ENCODE peak calls at places on chromosomes 6 and 20, in seven cellular contexts. L, Z, A, W, G, Y and T are unnamed samples.

GRCh38 chr6:130132286-130132701 is 90.5 kb downstream of the SAMD3 start:
- DNase-seq in L (no peak), Z (no peak), A (no peak), W (peak; percentile 8), G (no peak), Y (peak; percentile 84), T (no peak)

GRCh38 chr6:102717737-102718427 is 1324.4 kb downstream of the GRIK2 start:
- DNase-seq in L (no peak), Z (peak; percentile 39), A (no peak), W (no peak), G (no peak), Y (no peak), T (no peak)

GRCh38 chr20:32326507-32326851 is 31.7 kb upstream of the ASXL1 start:
- DNase-seq in L (no peak), Z (no peak), A (no peak), W (no peak), G (no peak), Y (no peak), T (no peak)

GRCh38 chr20:61346996-61347906 is 95.2 kb downstream of the CDH4 start:
- DNase-seq in L (no peak), Z (no peak), A (no peak), W (no peak), G (no peak), Y (no peak), T (no peak)

GRCh38 chr20:45909817-45910669 is 1.9 kb downstream of the PLTP start:
- DNase-seq in L (no peak), Z (no peak), A (no peak), W (no peak), G (no peak), Y (no peak), T (no peak)

GRCh38 chr6:82712826-82713225 is 349.2 kb downstream of the TPBG start:
- DNase-seq in L (peak; percentile 5), Z (no peak), A (no peak), W (no peak), G (no peak), Y (no peak), T (no peak)

GRCh38 chr6:134161036-134161435 is 108.6 kb upstream of the SLC2A12 start:
- DNase-seq in L (no peak), Z (no peak), A (no peak), W (no peak), G (no peak), Y (no peak), T (no peak)

GRCh38 chr6:87832025-87832825 is 130.2 kb upstream of the AKIRIN2 start:
- DNase-seq in L (peak; percentile 43), Z (no peak), A (no peak), W (no peak), G (no peak), Y (peak; percentile 12), T (no peak)

GRCh38 chr6:111737065-111737521 is 131.4 kb upstream of the TRAF3IP2 start:
- DNase-seq in L (peak; percentile 49), Z (no peak), A (no peak), W (no peak), G (no peak), Y (no peak), T (no peak)

GRCh38 chr20:16246870-16247269 is 326.4 kb downstream of the KIF16B start:
- DNase-seq in L (no peak), Z (no peak), A (no peak), W (no peak), G (no peak), Y (no peak), T (no peak)

GRCh38 chr6:96832780-96833179 is 4.5 kb downstream of the GPR63 start:
- DNase-seq in L (no peak), Z (no peak), A (no peak), W (no peak), G (no peak), Y (no peak), T (no peak)

GRCh38 chr6:70479236-70479635 is 65.9 kb downstream of the FAM135A start:
- DNase-seq in L (peak; percentile 47), Z (peak; percentile 25), A (no peak), W (no peak), G (no peak), Y (no peak), T (no peak)

GRCh38 chr6:69138173-69138572 is 503.1 kb downstream of the ADGRB3 start:
- DNase-seq in L (no peak), Z (no peak), A (no peak), W (no peak), G (no peak), Y (no peak), T (no peak)

GRCh38 chr6:26235240-26235730 is 129.7 kb upstream of the BTN3A2 start:
- DNase-seq in L (peak; percentile 60), Z (no peak), A (no peak), W (no peak), G (no peak), Y (no peak), T (no peak)

GRCh38 chr6:91895592-91895991 is 1308.7 kb upstream of the MAP3K7 start:
- DNase-seq in L (no peak), Z (peak; percentile 45), A (no peak), W (no peak), G (no peak), Y (no peak), T (no peak)

GRCh38 chr20:57868310-57868709 is 158.5 kb upstream of the PMEPA1 start:
- DNase-seq in L (no peak), Z (no peak), A (no peak), W (no peak), G (no peak), Y (no peak), T (no peak)

GRCh38 chr6:20952605-20953004 is 418.3 kb downstream of the CDKAL1 start:
- DNase-seq in L (peak; percentile 38), Z (no peak), A (peak; percentile 19), W (no peak), G (no peak), Y (no peak), T (no peak)

GRCh38 chr6:91697010-91697694 is 1110.3 kb upstream of the MAP3K7 start:
- DNase-seq in L (no peak), Z (no peak), A (no peak), W (no peak), G (no peak), Y (no peak), T (no peak)

GRCh38 chr20:3890999-3891929 is 2.1 kb downstream of the PANK2 start:
- DNase-seq in L (no peak), Z (no peak), A (no peak), W (no peak), G (no peak), Y (no peak), T (no peak)

GRCh38 chr6:142152731-142153130 is 5.7 kb downstream of the VTA1 start:
- DNase-seq in L (peak; percentile 60), Z (no peak), A (no peak), W (no peak), G (no peak), Y (no peak), T (no peak)

GRCh38 chr6:12363651-12364381 is 73.7 kb downstream of the EDN1 start:
- DNase-seq in L (no peak), Z (no peak), A (no peak), W (no peak), G (peak; percentile 83), Y (no peak), T (no peak)

GRCh38 chr6:142013286-142013685 is 119.4 kb upstream of the GJE1 start:
- DNase-seq in L (peak; percentile 87), Z (no peak), A (no peak), W (no peak), G (peak; percentile 15), Y (no peak), T (no peak)

GRCh38 chr6:11732036-11732545 is 46.5 kb downstream of the ADTRP start:
- DNase-seq in L (peak; percentile 2), Z (no peak), A (peak; percentile 75), W (no peak), G (no peak), Y (no peak), T (no peak)

GRCh38 chr6:114989279-114989964 is 646.6 kb upstream of the HS3ST5 start:
- DNase-seq in L (no peak), Z (no peak), A (no peak), W (peak; percentile 36), G (no peak), Y (no peak), T (no peak)

GRCh38 chr6:158046201-158047119 is 64.8 kb downstream of the SYNJ2 start:
- DNase-seq in L (no peak), Z (no peak), A (no peak), W (no peak), G (no peak), Y (no peak), T (no peak)

GRCh38 chr20:15814903-15815302 is 758.3 kb downstream of the KIF16B start:
- DNase-seq in L (no peak), Z (no peak), A (no peak), W (no peak), G (no peak), Y (no peak), T (no peak)

DNA sequence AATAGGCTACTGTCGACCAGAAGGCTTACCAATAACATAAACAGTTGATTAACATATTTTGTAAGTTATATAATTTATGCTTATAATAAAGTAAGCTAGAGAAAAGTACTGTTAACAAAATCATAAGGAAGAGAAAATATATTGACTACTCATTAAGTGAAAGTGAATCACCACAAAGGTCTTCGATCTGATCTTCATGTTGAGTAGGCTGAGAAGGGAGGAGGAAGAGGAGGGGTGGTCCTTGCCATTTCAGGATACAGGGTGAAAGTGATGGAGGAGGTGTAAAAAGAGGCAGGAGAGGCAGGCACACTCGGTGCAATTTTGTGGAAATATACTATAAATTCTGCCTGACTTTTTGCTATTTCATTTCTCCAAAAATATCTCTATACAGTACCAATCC is 10.4 kb downstream of the FBXL4 start:
- DNase-seq in L (no peak), Z (no peak), A (no peak), W (no peak), G (no peak), Y (no peak), T (no peak)
- H3K9me3 ChIP-seq in L (no peaks in the 10 kb centered on the region), Z (no peaks in the 10 kb centered on the region), A (no peaks in the 10 kb centered on the region), W (no peaks in the 10 kb centered on the region), G (peaks cover 16% of the 10 kb centered on the region), Y (peaks cover 9% of the 10 kb centered on the region), T (no peaks in the 10 kb centered on the region)

GRCh38 chr6:67459556-67459955 is 1175.5 kb upstream of the ADGRB3 start:
- DNase-seq in L (no peak), Z (no peak), A (no peak), W (no peak), G (no peak), Y (no peak), T (no peak)

GRCh38 chr6:67458265-67458664 is 1176.8 kb upstream of the ADGRB3 start:
- DNase-seq in L (peak; percentile 5), Z (no peak), A (no peak), W (no peak), G (no peak), Y (no peak), T (no peak)
- H3K9me3 ChIP-seq in L (no peaks in the 10 kb centered on the region), Z (no peaks in the 10 kb centered on the region), A (no peaks in the 10 kb centered on the region), W (peaks cover 5% of the 10 kb centered on the region), G (no peaks in the 10 kb centered on the region), Y (no peaks in the 10 kb centered on the region), T (no peaks in the 10 kb centered on the region)

GRCh38 chr6:121633309-121633708 is 197.9 kb downstream of the GJA1 start:
- DNase-seq in L (no peak), Z (no peak), A (no peak), W (no peak), G (no peak), Y (no peak), T (no peak)
- H3K9me3 ChIP-seq in L (no peaks in the 10 kb centered on the region), Z (no peaks in the 10 kb centered on the region), A (no peaks in the 10 kb centered on the region), W (no peaks in the 10 kb centered on the region), G (peaks cover 11% of the 10 kb centered on the region), Y (peaks cover 8% of the 10 kb centered on the region), T (no peaks in the 10 kb centered on the region)

DNA sequence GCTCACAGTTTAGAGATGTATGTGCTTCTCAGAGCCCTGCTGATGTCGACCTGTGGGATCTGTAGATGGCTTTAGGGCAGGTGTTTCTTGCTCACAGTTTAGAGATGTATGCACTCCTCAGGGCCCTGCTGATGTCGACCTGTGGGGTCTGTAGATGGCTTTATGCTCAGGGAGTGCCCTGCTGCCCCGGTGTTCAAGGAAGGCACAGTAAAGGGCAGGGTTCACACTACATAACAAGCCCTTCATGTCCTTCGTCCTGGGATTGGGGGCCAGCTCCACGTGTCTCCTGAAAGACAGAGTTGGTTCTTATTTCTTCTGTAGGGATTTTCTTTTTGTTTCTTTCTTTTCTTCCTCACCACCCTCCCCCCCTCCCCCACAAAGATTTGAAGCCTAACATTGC is 91.1 kb downstream of the SMOC2 start:
- DNase-seq in L (no peak), Z (no peak), A (no peak), W (no peak), G (no peak), Y (no peak), T (no peak)
- H3K9me3 ChIP-seq in L (no peaks in the 10 kb centered on the region), Z (no peaks in the 10 kb centered on the region), A (no peaks in the 10 kb centered on the region), W (no peaks in the 10 kb centered on the region), G (no peaks in the 10 kb centered on the region), Y (no peaks in the 10 kb centered on the region), T (no peaks in the 10 kb centered on the region)